ENCODE peak calls at places on chromosomes 5 and 9, in four cellular contexts. One of them, this sample, is unnamed.

GRCh38 chr9:86794356-86795046 is 152.8 kb downstream of the GAS1 start:
- DNase-seq in AG09309: no peak
- DNase-seq in heart left ventricle: no peak
- DNase-seq in DMS 273 treated with DMSO at 0.1 percent for 48 hours: no peak
- DNase-seq in this sample: no peak

GRCh38 chr9:83920469-83920941 is 727 bp downstream of the KIF27 start:
- DNase-seq in heart left ventricle: peak; percentile 28
- DNase-seq in DMS 273 treated with DMSO at 0.1 percent for 48 hours: no peak
- DNase-seq in AG09309: no peak
- DNase-seq in this sample: no peak

GRCh38 chr5:155883966-155884555 is 442.9 kb upstream of the SGCD start:
- DNase-seq in heart left ventricle: no peak
- DNase-seq in DMS 273 treated with DMSO at 0.1 percent for 48 hours: no peak
- DNase-seq in AG09309: no peak
- DNase-seq in this sample: no peak

GRCh38 chr5:132205385-132206125 is 22.1 kb downstream of the P4HA2 start:
- DNase-seq in DMS 273 treated with DMSO at 0.1 percent for 48 hours: peak; percentile 93
- DNase-seq in heart left ventricle: peak; percentile 57
- DNase-seq in AG09309: no peak
- DNase-seq in this sample: no peak

GRCh38 chr9:8012986-8013385 is 213.4 kb upstream of the DMAC1 start:
- DNase-seq in DMS 273 treated with DMSO at 0.1 percent for 48 hours: no peak
- DNase-seq in AG09309: no peak
- DNase-seq in heart left ventricle: no peak
- DNase-seq in this sample: no peak

GRCh38 chr5:146340260-146341081 is 1.8 kb downstream of the POU4F3 start:
- DNase-seq in DMS 273 treated with DMSO at 0.1 percent for 48 hours: no peak
- DNase-seq in heart left ventricle: peak; percentile 55
- DNase-seq in AG09309: peak; percentile 10
- DNase-seq in this sample: peak; percentile 75

GRCh38 chr5:33129309-33129708 is 311.5 kb upstream of the TARS1 start:
- DNase-seq in AG09309: no peak
- DNase-seq in DMS 273 treated with DMSO at 0.1 percent for 48 hours: no peak
- DNase-seq in heart left ventricle: no peak
- DNase-seq in this sample: no peak

GRCh38 chr5:97181856-97182545 is 1.0 kb downstream of the RIOK2 start:
- DNase-seq in heart left ventricle: no peak
- DNase-seq in AG09309: no peak
- DNase-seq in DMS 273 treated with DMSO at 0.1 percent for 48 hours: no peak
- DNase-seq in this sample: no peak

GRCh38 chr9:125521462-125522327 is 185.3 kb downstream of the MAPKAP1 start:
- DNase-seq in heart left ventricle: no peak
- DNase-seq in DMS 273 treated with DMSO at 0.1 percent for 48 hours: no peak
- DNase-seq in AG09309: peak; percentile 78
- DNase-seq in this sample: no peak

GRCh38 chr5:56350595-56351170 is 117.6 kb upstream of the ANKRD55 start:
- DNase-seq in AG09309: peak; percentile 13
- DNase-seq in heart left ventricle: peak; percentile 80
- DNase-seq in DMS 273 treated with DMSO at 0.1 percent for 48 hours: no peak
- DNase-seq in this sample: peak; percentile 85

GRCh38 chr9:91908293-91908623 is 41.8 kb downstream of the ROR2 start:
- DNase-seq in DMS 273 treated with DMSO at 0.1 percent for 48 hours: no peak
- DNase-seq in heart left ventricle: no peak
- DNase-seq in AG09309: no peak
- DNase-seq in this sample: no peak

GRCh38 chr5:115858396-115858795 is 16.7 kb downstream of the AP3S1 start:
- DNase-seq in heart left ventricle: no peak
- DNase-seq in DMS 273 treated with DMSO at 0.1 percent for 48 hours: no peak
- DNase-seq in AG09309: no peak
- DNase-seq in this sample: no peak

GRCh38 chr5:91118802-91119201 is 264.3 kb downstream of the ARRDC3 start:
- DNase-seq in AG09309: peak; percentile 27
- DNase-seq in DMS 273 treated with DMSO at 0.1 percent for 48 hours: no peak
- DNase-seq in heart left ventricle: no peak
- DNase-seq in this sample: no peak

GRCh38 chr9:109264865-109265532 is 55.9 kb downstream of the EPB41L4B start:
- DNase-seq in AG09309: no peak
- DNase-seq in DMS 273 treated with DMSO at 0.1 percent for 48 hours: peak; percentile 36
- DNase-seq in heart left ventricle: peak; percentile 37
- DNase-seq in this sample: no peak

GRCh38 chr9:114025196-114025753 is 52.8 kb downstream of the AMBP start:
- DNase-seq in AG09309: no peak
- DNase-seq in DMS 273 treated with DMSO at 0.1 percent for 48 hours: no peak
- DNase-seq in heart left ventricle: no peak
- DNase-seq in this sample: no peak